ENCODE peak calls at places on chromosomes 5 and 9, in ten cellular contexts. W, X, S, C, O, M, Y, J, T and N are unnamed samples.

GRCh38 chr9:70830618-70831017 is 290.8 kb downstream of the TRPM3 start:
- DNase-seq in W (no peak), X (no peak), S (no peak), C (no peak), O (no peak), M (no peak), Y (no peak), J (no peak), T (no peak), N (peak; percentile 34)

GRCh38 chr5:132099073-132099748 is 25.6 kb downstream of the CSF2 start:
- DNase-seq in W (no peak), X (no peak), S (peak; percentile 62), C (no peak), O (no peak), M (no peak), Y (peak; percentile 82), J (no peak), T (no peak), N (no peak)

GRCh38 chr5:173582198-173583092 is 34.0 kb downstream of the BOD1 start:
- DNase-seq in W (no peak), X (no peak), S (no peak), C (no peak), O (no peak), M (no peak), Y (no peak), J (no peak), T (peak; percentile 40), N (no peak)

GRCh38 chr5:35694481-35694880 is 76.8 kb downstream of the SPEF2 start:
- DNase-seq in W (no peak), X (no peak), S (no peak), C (no peak), O (no peak), M (no peak), Y (no peak), J (no peak), T (no peak), N (no peak)

GRCh38 chr9:114697951-114698351 is 16.0 kb upstream of the TEX48 start:
- DNase-seq in W (no peak), X (no peak), S (no peak), C (no peak), O (no peak), M (no peak), Y (peak; percentile 37), J (no peak), T (no peak), N (no peak)

GRCh38 chr5:3535414-3536211 is 60.0 kb upstream of the IRX1 start:
- DNase-seq in W (no peak), X (no peak), S (no peak), C (no peak), O (peak; percentile 67), M (no peak), Y (no peak), J (no peak), T (no peak), N (no peak)

GRCh38 chr9:19208653-19209052 is 21.8 kb upstream of the DENND4C start:
- DNase-seq in W (no peak), X (no peak), S (no peak), C (no peak), O (no peak), M (no peak), Y (no peak), J (no peak), T (no peak), N (no peak)

GRCh38 chr9:1216532-1216931 is 166.4 kb downstream of the DMRT2 start:
- DNase-seq in W (no peak), X (no peak), S (no peak), C (no peak), O (no peak), M (no peak), Y (no peak), J (no peak), T (peak; percentile 32), N (no peak)

GRCh38 chr9:134868751-134869553 is 11.7 kb upstream of the FCN2 start:
- DNase-seq in W (no peak), X (peak; percentile 60), S (no peak), C (no peak), O (peak; percentile 12), M (no peak), Y (no peak), J (no peak), T (no peak), N (no peak)

GRCh38 chr9:3650994-3651622 is 125.3 kb upstream of the RFX3 start:
- DNase-seq in W (no peak), X (no peak), S (no peak), C (no peak), O (no peak), M (no peak), Y (no peak), J (no peak), T (no peak), N (no peak)

GRCh38 chr9:99327667-99328066 is 105.6 kb downstream of the SEC61B start:
- DNase-seq in W (no peak), X (no peak), S (no peak), C (no peak), O (no peak), M (no peak), Y (no peak), J (no peak), T (no peak), N (no peak)

GRCh38 chr5:149301744-149302380 is 30.2 kb downstream of the AFAP1L1 start:
- DNase-seq in W (no peak), X (no peak), S (no peak), C (no peak), O (no peak), M (peak; percentile 8), Y (no peak), J (no peak), T (peak; percentile 55), N (no peak)

GRCh38 chr9:123355761-123356520 is at the start of gene CRB2:
- DNase-seq in W (no peak), X (no peak), S (no peak), C (no peak), O (no peak), M (no peak), Y (no peak), J (peak; percentile 58), T (no peak), N (no peak)